ENCODE peak calls at places on chromosome 11, in ten cellular contexts. P is ecto neural progenitor cell; L is iris pigment epithelial cell; A is activated T-helper 9 cell treated with anti-CD3 and anti-CD28 coated beads, Interleukin-2, amount 50 U/mL, for 16 hours; E is ACHN; T is GM06990; V is D721Med; W is RPMI7951; Y is stimulated activated CD4-positive, alpha-beta T cell treated with anti-CD3 and anti-CD28 coated beads, Interleukin-2, amount 100 ng/mL, for 48 hours; S is activated CD4-positive, alpha-beta T cell treated with anti-CD3 and anti-CD28 coated beads, Interleukin-2, amount 50 U/mL, for 48 hours. O is an unnamed sample.

GRCh38 chr11:129012880-129013279 is 70.2 kb upstream of the TP53AIP1 start:
- DNase-seq in E (no peak), T (no peak), S (no peak), A (no peak), Y (no peak), V (no peak), W (no peak), L (no peak), P (no peak), O (no peak)

GRCh38 chr11:35235944-35236666 is 97.1 kb downstream of the CD44 start:
- DNase-seq in Y (peak), V (no peak), W (peak), E (peak), S (peak), T (no peak), L (peak), A (peak), P (no peak), O (no peak)

GRCh38 chr11:66459138-66459778 is 7.4 kb upstream of the PELI3 start:
- DNase-seq in V (no peak), L (peak), A (no peak), W (peak), E (no peak), T (peak), Y (no peak), S (no peak), P (no peak), O (no peak)

GRCh38 chr11:64348611-64349387 is 8.8 kb downstream of the CCDC88B start:
- DNase-seq in W (no peak), V (no peak), E (no peak), A (no peak), L (no peak), S (no peak), P (peak), T (no peak), Y (no peak), O (no peak)

GRCh38 chr11:84563356-84563755 is 1063.8 kb downstream of the DLG2 start:
- DNase-seq in P (no peak), T (no peak), S (no peak), E (no peak), Y (no peak), L (no peak), A (no peak), V (no peak), W (no peak), O (no peak)

GRCh38 chr11:18319914-18320313 is 2.0 kb downstream of the HPS5 start:
- DNase-seq in T (no peak), P (no peak), W (no peak), A (no peak), V (no peak), S (no peak), L (no peak), E (no peak), Y (no peak), O (no peak)

GRCh38 chr11:12090061-12090572 is 20.3 kb upstream of the MICAL2 start:
- DNase-seq in T (no peak), S (no peak), W (peak), A (no peak), P (no peak), Y (no peak), V (no peak), E (peak), L (peak), O (no peak)

GRCh38 chr11:45289369-45289768 is 3.2 kb upstream of the SYT13 start:
- DNase-seq in A (no peak), L (peak), P (no peak), W (peak), Y (no peak), V (no peak), E (peak), T (no peak), S (no peak), O (peak)

GRCh38 chr11:11230802-11231562 is 122.1 kb downstream of the CSNK2A3 start:
- DNase-seq in P (peak), W (no peak), Y (peak), E (peak), V (no peak), S (peak), T (no peak), L (no peak), A (no peak), O (no peak)

GRCh38 chr11:7609015-7609414 is 64.3 kb downstream of the CYB5R2 start:
- DNase-seq in V (no peak), L (no peak), T (no peak), P (no peak), Y (no peak), A (no peak), S (no peak), W (no peak), E (no peak), O (no peak)

GRCh38 chr11:120061761-120062560 is 76.0 kb downstream of the TRIM29 start:
- DNase-seq in V (no peak), A (no peak), E (no peak), L (peak), W (no peak), P (peak), T (no peak), Y (no peak), S (no peak), O (no peak)

GRCh38 chr11:36469063-36469462 is 41.0 kb downstream of the TRAF6 start:
- DNase-seq in P (peak), W (peak), A (no peak), E (peak), Y (no peak), S (peak), V (no peak), T (no peak), L (no peak), O (no peak)

GRCh38 chr11:84437129-84438123 is 1151.3 kb upstream of the CCDC90B start:
- DNase-seq in S (no peak), E (no peak), A (no peak), Y (no peak), T (peak), V (no peak), W (no peak), P (peak), L (no peak), O (no peak)

GRCh38 chr11:118641463-118642019 is 34.1 kb downstream of the PHLDB1 start:
- DNase-seq in L (no peak), A (no peak), S (no peak), E (no peak), P (no peak), W (no peak), V (no peak), T (no peak), Y (no peak), O (no peak)

GRCh38 chr11:27470166-27470565 is 2.4 kb downstream of the LGR4 start:
- DNase-seq in S (no peak), V (no peak), A (no peak), Y (no peak), P (no peak), E (no peak), W (no peak), L (no peak), T (no peak), O (no peak)

GRCh38 chr11:18495703-18496102 is 31.0 kb downstream of the TSG101 start:
- DNase-seq in E (no peak), T (no peak), V (no peak), W (no peak), A (no peak), P (no peak), L (no peak), S (no peak), Y (no peak), O (no peak)

GRCh38 chr11:130653838-130654601 is 205.6 kb downstream of the ADAMTS15 start:
- DNase-seq in W (no peak), T (no peak), A (no peak), E (peak), V (no peak), P (peak), S (no peak), L (peak), Y (no peak), O (no peak)

O was measured in skeletal muscle cell.